ENCODE peak calls at places on chromosomes 16 and 17, in ten cellular contexts. M is retina; U is H9; K is left colon; B is activated effector memory CD4-positive, alpha-beta T cell treated with Interleukin-2 at 50 U/mL for 16 hours; S is NCI-H2081 treated with DMSO at 0.1 percent for 48 hours; X is small intestine; A is activated T-helper 1 cell treated with Interleukin-2 at 50 U/mL for 16 hours; Y is NCI-H1105; D is stimulated activated CD4-positive, alpha-beta T cell treated with anti-CD3 and anti-CD28 coated beads, Interleukin-2, amount 100 ng/mL, for 24 hours. Z is an unnamed sample.
A peak's percentile ranks its signal among the peaks of the same experiment; 100 is the strongest.

GRCh38 chr16:56048425-56049100 is 142.7 kb upstream of the GNAO1 start:
- DNase-seq in Y (no peak), M (no peak), D (no peak), X (no peak), A (no peak), S (no peak), K (no peak), B (no peak), U (no peak), Z (no peak)

GRCh38 chr16:85068746-85069145 is 41.2 kb downstream of the KIAA0513 start:
- DNase-seq in U (no peak), S (no peak), X (no peak), K (no peak), D (no peak), B (no peak), A (no peak), M (no peak), Y (no peak), Z (no peak)

GRCh38 chr17:79788989-79789942 is 7.6 kb downstream of the CBX8 start:
- DNase-seq in D (no peak), B (no peak), A (no peak), Y (no peak), S (no peak), U (peak; percentile 93), M (peak; percentile 74), X (no peak), K (no peak), Z (no peak)

GRCh38 chr17:3845361-3845753 is 689 bp downstream of the NCBP3 start:
- DNase-seq in M (peak; percentile 72), D (peak; percentile 59), A (no peak), U (no peak), S (no peak), K (peak; percentile 43), B (no peak), X (peak; percentile 31), Y (peak; percentile 66), Z (peak; percentile 40)

GRCh38 chr17:83055911-83056582 is 23.4 kb upstream of the METRNL start:
- DNase-seq in X (no peak), D (no peak), Y (no peak), K (no peak), M (no peak), S (no peak), U (no peak), A (no peak), B (no peak), Z (no peak)

GRCh38 chr17:78241277-78242023 is 10.0 kb downstream of the TMEM235 start:
- DNase-seq in A (no peak), D (no peak), X (peak; percentile 14), U (peak; percentile 83), M (peak; percentile 37), B (no peak), S (no peak), Y (no peak), K (no peak), Z (no peak)

GRCh38 chr17:72967963-72968585 is 124.4 kb downstream of the SLC39A11 start:
- DNase-seq in B (no peak), D (no peak), K (no peak), M (no peak), S (no peak), U (no peak), A (no peak), X (no peak), Y (no peak), Z (no peak)

GRCh38 chr17:54956802-54957201 is 11.7 kb downstream of the COX11 start:
- DNase-seq in S (no peak), U (no peak), Y (no peak), A (no peak), B (no peak), X (no peak), K (no peak), D (no peak), M (no peak), Z (no peak)